ENCODE peak calls at places on chromosomes 6 and 20, in five cellular contexts. I, H, K, O and Q are unnamed samples.

GRCh38 chr6:15287670-15288069 is 41.8 kb downstream of the JARID2 start:
- DNase-seq in O (no peak), I (no peak), H (no peak), K (no peak), Q (no peak)

GRCh38 chr6:128005009-128005408 is 104.2 kb upstream of the THEMIS start:
- DNase-seq in H (peak; percentile 61), K (peak; percentile 11), I (peak; percentile 9), O (no peak), Q (no peak)

GRCh38 chr6:33983109-33983475 is 162.8 kb downstream of the GRM4 start:
- DNase-seq in O (peak; percentile 29), K (no peak), H (no peak), I (peak; percentile 33), Q (no peak)

GRCh38 chr6:139062921-139063320 is 34.4 kb downstream of the ABRACL start:
- DNase-seq in O (no peak), K (peak; percentile 66), H (no peak), I (no peak), Q (no peak)

GRCh38 chr6:722608-723007 is 29.7 kb upstream of the EXOC2 start:
- DNase-seq in O (no peak), I (peak; percentile 57), H (no peak), K (peak; percentile 39), Q (no peak)

GRCh38 chr6:37690964-37691735 is 6.5 kb downstream of the MDGA1 start:
- DNase-seq in H (peak; percentile 31), K (peak; percentile 21), I (peak; percentile 20), O (no peak), Q (no peak)

GRCh38 chr20:19976595-19977372 is 40.4 kb upstream of the NAA20 start:
- DNase-seq in K (peak; percentile 96), O (peak; percentile 92), I (peak; percentile 94), H (peak; percentile 77), Q (no peak)

GRCh38 chr20:62303327-62304226 is 780 bp downstream of the ADRM1 start:
- DNase-seq in I (peak; percentile 13), O (no peak), H (peak; percentile 24), K (peak; percentile 46), Q (no peak)

GRCh38 chr20:5652626-5653573 is 97.3 kb upstream of the SHLD1 start:
- DNase-seq in H (peak; percentile 67), I (no peak), O (no peak), K (peak; percentile 59), Q (no peak)

GRCh38 chr6:21478411-21478810 is 115.1 kb upstream of the SOX4 start:
- DNase-seq in O (no peak), H (no peak), K (no peak), I (no peak), Q (no peak)

GRCh38 chr20:47220161-47220582 is 136.3 kb downstream of the ZMYND8 start:
- DNase-seq in O (no peak), K (peak; percentile 42), I (no peak), H (no peak), Q (no peak)

GRCh38 chr6:93104195-93104817 is 315.1 kb downstream of the EPHA7 start:
- DNase-seq in H (no peak), K (no peak), I (no peak), O (no peak), Q (no peak)

GRCh38 chr20:44961024-44961866 is 1.0 kb upstream of the TOMM34 start:
- DNase-seq in O (no peak), H (no peak), K (no peak), I (no peak), Q (no peak)

GRCh38 chr20:46230811-46231282 is 77.5 kb downstream of the CDH22 start:
- DNase-seq in O (no peak), H (peak; percentile 25), I (peak; percentile 27), K (peak; percentile 76), Q (no peak)

GRCh38 chr6:56660374-56660730 is 17.7 kb upstream of the DST start:
- DNase-seq in I (no peak), O (no peak), K (no peak), H (peak; percentile 92), Q (no peak)

GRCh38 chr6:35218021-35218420 is 4.3 kb downstream of the SCUBE3 start:
- DNase-seq in K (no peak), I (peak; percentile 9), H (no peak), O (no peak), Q (no peak)

GRCh38 chr6:35688605-35689322 is at the start of gene FKBP5:
- DNase-seq in I (peak; percentile 62), O (peak; percentile 90), K (peak; percentile 97), H (peak; percentile 89), Q (no peak)

GRCh38 chr20:38604873-38605303 is 3.3 kb downstream of the ARHGAP40 start:
- DNase-seq in H (peak; percentile 93), I (peak; percentile 100), K (peak; percentile 57), O (no peak), Q (peak; percentile 81)

GRCh38 chr6:30556006-30556713 is at the start of gene GNL1:
- DNase-seq in I (peak; percentile 81), O (peak; percentile 73), K (peak; percentile 96), H (peak; percentile 95), Q (no peak)

GRCh38 chr6:104941694-104942177 is 15.2 kb upstream of the LIN28B start:
- DNase-seq in K (no peak), H (no peak), I (no peak), O (no peak), Q (no peak)

GRCh38 chr20:32767418-32768198 is 5.4 kb downstream of the DNMT3B start:
- DNase-seq in K (no peak), H (no peak), I (no peak), O (no peak), Q (no peak)

GRCh38 chr20:38723982-38724602 is at the start of gene SLC32A1:
- DNase-seq in O (no peak), H (no peak), I (no peak), K (peak; percentile 16), Q (no peak)

GRCh38 chr6:167734662-167735497 is 91.8 kb upstream of the AFDN start:
- DNase-seq in I (no peak), H (no peak), K (no peak), O (no peak), Q (no peak)

GRCh38 chr20:53737404-53738038 is 143.9 kb upstream of the ZNF217 start:
- DNase-seq in H (peak; percentile 5), K (peak; percentile 66), O (no peak), I (peak; percentile 34), Q (no peak)